ENCODE peak calls at places on chromosomes 7 and 10, in nine cellular contexts. N is neural crest cell, S is fibroblast of mammary gland, H is adrenal gland, K is HFFc6, U is GM10248, Y is cardiac muscle cell, Q is HCT116, P is Panc1. X is an unnamed sample.

GRCh38 chr10:95422196-95422595 is 131.4 kb upstream of the PDLIM1 start:
- DNase-seq in N (no peak), S (no peak), H (no peak), K (no peak), U (no peak), Y (no peak), Q (no peak), P (no peak), X (no peak)

GRCh38 chr7:87598234-87599009 is 2.3 kb downstream of the ABCB1 start:
- DNase-seq in N (no peak), S (no peak), H (no peak), K (no peak), U (no peak), Y (no peak), Q (no peak), P (no peak), X (no peak)

GRCh38 chr10:13100349-13101294 is 659 bp downstream of the OPTN start:
- DNase-seq in N (peak), S (peak), H (peak), K (peak), U (peak), Y (no peak), Q (no peak), P (no peak), X (no peak)

GRCh38 chr10:80197972-80198591 is 7.3 kb downstream of the ANXA11 start:
- DNase-seq in N (no peak), S (no peak), H (no peak), K (no peak), U (no peak), Y (no peak), Q (no peak), P (no peak), X (no peak)

GRCh38 chr7:36021917-36022550 is 131.0 kb upstream of the EEPD1 start:
- DNase-seq in N (no peak), S (no peak), H (no peak), K (no peak), U (no peak), Y (no peak), Q (no peak), P (no peak), X (no peak)

GRCh38 chr7:113404245-113404644 is 285.9 kb upstream of the SMIM30 start:
- DNase-seq in N (no peak), S (peak), H (no peak), K (no peak), U (peak), Y (peak), Q (peak), P (no peak), X (no peak)

GRCh38 chr10:31318382-31318853 is 598 bp upstream of the ZEB1 start:
- DNase-seq in N (no peak), S (peak), H (peak), K (peak), U (peak), Y (peak), Q (peak), P (no peak), X (no peak)

GRCh38 chr7:137579913-137580640 is 236.5 kb upstream of the PTN start:
- DNase-seq in N (no peak), S (peak), H (no peak), K (peak), U (no peak), Y (no peak), Q (no peak), P (peak), X (no peak)

GRCh38 chr10:31404640-31405039 is 85.6 kb downstream of the ZEB1 start:
- DNase-seq in N (no peak), S (peak), H (no peak), K (no peak), U (no peak), Y (peak), Q (no peak), P (no peak), X (no peak)

GRCh38 chr10:132224343-132225072 is 37.8 kb downstream of the DPYSL4 start:
- DNase-seq in N (no peak), S (no peak), H (no peak), K (no peak), U (no peak), Y (no peak), Q (no peak), P (no peak), X (no peak)

GRCh38 chr7:18087687-18088078 is 60.0 kb upstream of the PRPS1L1 start:
- DNase-seq in N (no peak), S (no peak), H (no peak), K (no peak), U (no peak), Y (peak), Q (no peak), P (no peak), X (no peak)

GRCh38 chr7:34100661-34101060 is 195.3 kb downstream of the BMPER start:
- DNase-seq in N (no peak), S (no peak), H (no peak), K (no peak), U (no peak), Y (no peak), Q (no peak), P (no peak), X (no peak)

GRCh38 chr10:79437111-79437814 is 8.2 kb downstream of the ZCCHC24 start:
- DNase-seq in N (no peak), S (peak), H (peak), K (peak), U (no peak), Y (no peak), Q (no peak), P (no peak), X (no peak)

DNA sequence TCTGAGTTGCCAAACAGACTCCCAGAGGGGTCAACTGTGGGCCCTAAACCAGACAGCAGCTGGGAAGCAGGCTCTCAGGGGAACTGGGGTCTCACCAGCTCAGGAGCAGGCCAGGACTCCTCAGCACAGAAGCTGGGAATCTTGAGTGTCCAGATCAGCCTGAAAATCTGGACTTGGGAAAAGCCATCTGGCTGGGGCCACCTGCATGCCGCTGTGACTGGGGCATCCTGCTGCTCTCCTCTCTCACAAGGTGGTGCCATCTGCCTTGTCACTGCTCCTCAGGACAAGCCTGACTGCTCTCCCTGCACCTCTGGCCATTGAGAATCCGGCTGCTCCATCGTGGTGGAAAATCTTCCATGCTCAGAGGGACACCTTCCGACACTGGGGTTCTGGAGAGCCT is 141.3 kb downstream of the PLPP4 start:
- DNase-seq in N (no peak), S (no peak), H (no peak), K (no peak), U (no peak), Y (no peak), Q (no peak), P (no peak), X (no peak)
- TF ChIP-seq CTCF in N (no peak), S (no peak), H (no peak), K (no peak), U (no peak), Y (no peak), Q (no peak), P (peak), X (no peak)

GRCh38 chr7:139995034-139995915 is 67.5 kb downstream of the PARP12 start:
- DNase-seq in N (no peak), S (peak), H (peak), K (peak), U (no peak), Y (peak), Q (no peak), P (no peak), X (no peak)
- TF ChIP-seq CTCF in N (no peak), S (no peak), H (no peak), K (no peak), U (no peak), Y (no peak), Q (no peak), P (no peak), X (no peak)

DNA sequence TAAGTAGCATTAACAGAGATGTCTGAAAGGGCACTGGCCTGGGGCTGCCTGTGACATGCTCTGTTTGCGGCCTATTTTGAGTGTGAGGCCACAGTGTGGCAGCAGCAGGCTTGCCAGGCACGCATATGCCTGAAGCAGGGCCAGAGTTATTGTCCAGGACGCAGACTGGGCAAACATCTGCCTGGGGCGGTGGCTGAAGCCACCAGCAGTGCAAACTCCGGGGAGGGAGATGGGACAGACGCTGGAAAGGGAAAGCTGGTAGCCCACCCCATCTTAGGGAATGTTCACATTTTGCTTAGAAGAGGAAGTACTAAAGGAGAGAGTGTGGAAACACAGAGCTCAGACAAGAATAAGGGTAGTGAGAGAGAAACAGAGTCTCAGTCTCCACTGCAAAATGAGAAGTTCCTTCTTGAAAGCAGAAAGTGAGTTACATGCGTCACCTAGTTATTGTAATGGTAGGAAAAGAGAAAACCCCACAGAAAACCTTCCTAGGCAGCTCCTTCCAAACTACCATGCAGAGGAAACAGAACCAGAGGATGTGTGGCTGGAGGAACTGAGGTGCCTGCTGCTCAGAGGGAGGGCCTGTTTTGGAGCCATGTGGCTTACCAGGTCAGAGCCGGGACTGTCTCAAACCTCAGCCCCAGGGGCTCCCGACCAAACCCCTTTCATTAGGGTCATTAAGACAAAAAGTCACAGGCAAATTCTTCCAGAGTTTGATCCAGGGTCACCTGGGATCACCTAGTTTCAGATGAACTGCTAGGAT is 14.5 kb downstream of the AKR1B1 start:
- DNase-seq in N (no peak), S (no peak), H (peak), K (no peak), U (no peak), Y (no peak), Q (no peak), P (no peak), X (no peak)
- TF ChIP-seq CTCF in N (no peak), S (no peak), H (no peak), K (peak), U (no peak), Y (no peak), Q (peak), P (no peak), X (no peak)

GRCh38 chr7:142428094-142428493 is 170.2 kb upstream of the PRSS58 start:
- DNase-seq in N (no peak), S (no peak), H (no peak), K (no peak), U (no peak), Y (no peak), Q (no peak), P (no peak), X (no peak)

GRCh38 chr7:142434666-142435174 is 176.9 kb upstream of the PRSS58 start:
- DNase-seq in N (no peak), S (no peak), H (no peak), K (no peak), U (peak), Y (no peak), Q (no peak), P (no peak), X (no peak)

GRCh38 chr7:142431491-142431890 is 173.6 kb upstream of the PRSS58 start:
- DNase-seq in N (no peak), S (peak), H (no peak), K (no peak), U (no peak), Y (no peak), Q (no peak), P (no peak), X (no peak)

GRCh38 chr7:142436601-142437000 is 178.7 kb upstream of the PRSS58 start:
- DNase-seq in N (no peak), S (peak), H (no peak), K (no peak), U (no peak), Y (no peak), Q (no peak), P (no peak), X (no peak)

DNA sequence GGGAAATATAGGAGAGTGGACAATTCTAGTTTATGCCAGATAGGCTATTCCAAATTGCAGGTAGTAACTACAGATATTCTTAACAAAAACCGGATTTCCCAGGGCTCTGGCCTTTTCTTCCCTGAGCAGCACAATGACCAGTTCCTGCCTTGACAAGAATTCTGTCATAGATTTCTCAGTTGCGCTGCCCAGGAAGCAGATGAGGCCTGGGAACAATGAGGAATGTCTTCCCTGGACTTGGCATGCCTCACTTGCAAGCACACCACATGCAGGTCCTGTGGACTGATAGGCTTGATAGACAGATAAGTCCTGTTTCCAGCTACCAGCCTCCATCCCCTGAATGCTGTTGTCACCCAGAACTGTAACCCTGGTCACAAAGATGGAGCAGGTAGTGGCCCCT is 174.5 kb upstream of the PRSS58 start:
- DNase-seq in N (no peak), S (no peak), H (peak), K (no peak), U (no peak), Y (no peak), Q (no peak), P (no peak), X (no peak)
- TF ChIP-seq CTCF in N (no peak), S (no peak), H (no peak), K (no peak), U (no peak), Y (no peak), Q (no peak), P (no peak), X (no peak)

GRCh38 chr10:47404937-47405336 is 20.8 kb upstream of the ZNF488 start:
- DNase-seq in N (no peak), S (no peak), H (no peak), K (no peak), U (no peak), Y (no peak), Q (no peak), P (no peak), X (no peak)

GRCh38 chr10:47402681-47403301 is 18.7 kb upstream of the ZNF488 start:
- DNase-seq in N (no peak), S (peak), H (peak), K (peak), U (no peak), Y (peak), Q (peak), P (no peak), X (no peak)

GRCh38 chr10:47401874-47402645 is 18.0 kb upstream of the ZNF488 start:
- DNase-seq in N (no peak), S (no peak), H (no peak), K (no peak), U (no peak), Y (no peak), Q (no peak), P (no peak), X (no peak)

GRCh38 chr10:47404446-47404845 is 20.4 kb upstream of the ZNF488 start:
- DNase-seq in N (no peak), S (no peak), H (no peak), K (no peak), U (no peak), Y (no peak), Q (no peak), P (no peak), X (no peak)

DNA sequence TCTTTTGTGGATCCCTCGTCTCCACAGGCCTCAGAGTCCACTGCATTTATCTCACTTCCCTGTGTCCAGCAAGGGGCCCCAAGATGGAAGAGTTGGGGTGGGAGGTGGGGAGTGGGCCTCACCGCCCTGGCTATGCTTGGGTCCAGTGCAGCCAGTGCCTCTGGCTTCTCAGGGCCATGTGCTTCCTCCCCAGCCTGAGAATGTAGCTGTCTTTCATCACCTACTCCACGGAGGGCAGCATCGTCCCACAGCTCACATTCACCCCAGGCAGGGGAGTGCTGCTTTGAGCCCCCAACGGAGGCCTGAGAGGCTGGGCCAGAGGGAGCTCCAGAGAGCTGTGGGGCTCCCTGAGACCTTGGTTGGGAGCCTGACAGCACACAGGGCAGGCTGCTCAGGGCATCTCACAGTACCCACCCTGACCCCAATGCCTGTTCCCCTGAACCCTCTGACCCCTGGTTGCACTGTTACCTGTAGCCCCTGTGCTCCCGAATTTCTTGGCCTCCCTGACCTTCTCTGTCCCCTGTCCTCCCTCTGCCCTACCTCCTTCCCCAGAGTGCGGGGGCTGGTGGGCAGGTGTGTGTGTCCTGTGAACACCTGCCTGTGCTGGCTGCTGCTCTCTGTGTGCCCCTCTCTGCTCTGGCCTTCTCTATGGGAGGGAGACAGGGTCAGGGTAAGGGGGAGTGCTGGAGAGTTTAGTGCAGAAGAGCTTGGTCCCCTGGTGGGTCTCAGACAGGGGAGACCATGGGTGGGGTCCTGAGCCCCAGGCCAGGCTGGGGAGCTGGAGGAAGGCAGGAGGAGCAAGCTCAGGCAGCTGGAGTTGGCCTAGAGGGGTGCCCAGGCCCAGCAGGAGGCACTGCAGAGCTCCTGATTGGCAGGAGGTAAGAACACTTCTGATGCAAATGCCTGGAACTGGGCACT is 19.6 kb upstream of the ZNF488 start:
- DNase-seq in N (no peak), S (peak), H (no peak), K (no peak), U (no peak), Y (peak), Q (no peak), P (no peak), X (no peak)
- TF ChIP-seq CTCF in N (no peak), S (no peak), H (no peak), K (peak), U (no peak), Y (peak), Q (peak), P (peak), X (no peak)

GRCh38 chr7:26379711-26380110 is 88.0 kb downstream of the SNX10 start:
- DNase-seq in N (no peak), S (no peak), H (no peak), K (no peak), U (no peak), Y (no peak), Q (no peak), P (no peak), X (no peak)

GRCh38 chr7:26390016-26390415 is 98.4 kb downstream of the SNX10 start:
- DNase-seq in N (no peak), S (no peak), H (no peak), K (no peak), U (no peak), Y (no peak), Q (no peak), P (no peak), X (no peak)

GRCh38 chr7:26381476-26382175 is 90.0 kb downstream of the SNX10 start:
- DNase-seq in N (no peak), S (no peak), H (no peak), K (no peak), U (no peak), Y (no peak), Q (no peak), P (no peak), X (no peak)

GRCh38 chr7:26388256-26388655 is 96.6 kb downstream of the SNX10 start:
- DNase-seq in N (no peak), S (no peak), H (no peak), K (no peak), U (peak), Y (no peak), Q (no peak), P (no peak), X (no peak)

DNA sequence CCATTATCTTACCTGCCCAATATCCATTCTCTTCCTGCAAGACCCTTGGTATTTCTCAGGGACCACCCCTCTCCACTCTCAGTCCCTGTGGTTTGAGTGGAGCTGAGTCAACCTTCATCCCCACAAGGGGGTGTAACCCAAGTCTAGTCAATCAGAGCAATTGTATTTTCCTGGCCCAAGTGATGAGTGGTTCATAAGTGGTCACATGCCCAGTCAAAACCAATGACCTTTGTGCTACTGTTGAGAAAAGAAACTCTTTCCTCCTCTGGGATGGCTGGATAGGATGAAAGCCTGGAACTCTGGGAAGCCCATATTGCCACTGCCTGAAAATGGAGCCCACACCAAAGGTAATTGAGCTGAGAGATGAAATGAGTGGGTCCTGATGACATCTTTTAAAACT is 93.6 kb downstream of the SNX10 start:
- DNase-seq in N (no peak), S (no peak), H (no peak), K (no peak), U (no peak), Y (no peak), Q (no peak), P (no peak), X (no peak)
- TF ChIP-seq CTCF in N (no peak), S (no peak), H (no peak), K (no peak), U (no peak), Y (no peak), Q (no peak), P (no peak), X (no peak)